ENCODE peak calls at places on chromosomes 12 and 14, in four cellular contexts. One of them, this sample, is unnamed.

GRCh38 chr14:52272375-52272774 is 4.9 kb downstream of the PTGDR start:
- DNase-seq in aorta: no peak
- DNase-seq in A549: peak
- DNase-seq in fibroblast of mammary gland: peak
- DNase-seq in this sample: no peak

GRCh38 chr14:85534435-85534834 is 4.5 kb downstream of the FLRT2 start:
- DNase-seq in aorta: no peak
- DNase-seq in fibroblast of mammary gland: peak
- DNase-seq in A549: no peak
- DNase-seq in this sample: no peak

GRCh38 chr12:18546399-18546798 is 191.4 kb downstream of the PLCZ1 start:
- DNase-seq in A549: peak
- DNase-seq in fibroblast of mammary gland: peak
- DNase-seq in aorta: no peak
- DNase-seq in this sample: no peak

GRCh38 chr12:2634481-2634880 is 160.3 kb upstream of the FKBP4 start:
- DNase-seq in fibroblast of mammary gland: no peak
- DNase-seq in A549: no peak
- DNase-seq in aorta: no peak
- DNase-seq in this sample: no peak

GRCh38 chr12:28578833-28579252 is 388.6 kb downstream of the CCDC91 start:
- DNase-seq in fibroblast of mammary gland: peak
- DNase-seq in aorta: no peak
- DNase-seq in A549: no peak
- DNase-seq in this sample: no peak

GRCh38 chr12:26748412-26748740 is 84.6 kb downstream of the ITPR2 start:
- DNase-seq in aorta: no peak
- DNase-seq in fibroblast of mammary gland: no peak
- DNase-seq in A549: no peak
- DNase-seq in this sample: no peak

GRCh38 chr12:113673524-113674238 is 202.0 kb upstream of the LHX5 start:
- DNase-seq in aorta: no peak
- DNase-seq in A549: no peak
- DNase-seq in fibroblast of mammary gland: no peak
- DNase-seq in this sample: no peak

GRCh38 chr12:34344851-34345522 is 322.7 kb downstream of the ALG10 start:
- DNase-seq in A549: no peak
- DNase-seq in fibroblast of mammary gland: no peak
- DNase-seq in aorta: no peak
- DNase-seq in this sample: no peak

GRCh38 chr12:120381752-120382419 is 12.9 kb upstream of the MSI1 start:
- DNase-seq in A549: peak
- DNase-seq in fibroblast of mammary gland: peak
- DNase-seq in aorta: no peak
- DNase-seq in this sample: no peak

GRCh38 chr12:26281320-26281719 is 85.9 kb downstream of the SSPN start:
- DNase-seq in A549: no peak
- DNase-seq in aorta: no peak
- DNase-seq in fibroblast of mammary gland: peak
- DNase-seq in this sample: no peak

GRCh38 chr14:76708028-76708427 is 53.2 kb upstream of the VASH1 start:
- DNase-seq in aorta: no peak
- DNase-seq in A549: no peak
- DNase-seq in fibroblast of mammary gland: peak
- DNase-seq in this sample: no peak

GRCh38 chr14:24879661-24880381 is 170.1 kb downstream of the STXBP6 start:
- DNase-seq in fibroblast of mammary gland: peak
- DNase-seq in A549: no peak
- DNase-seq in aorta: no peak
- DNase-seq in this sample: no peak

GRCh38 chr12:85979641-85980040 is 105.5 kb downstream of the NTS start:
- DNase-seq in fibroblast of mammary gland: no peak
- DNase-seq in aorta: no peak
- DNase-seq in A549: no peak
- DNase-seq in this sample: no peak

GRCh38 chr14:60092516-60092915 is 793 bp downstream of the PCNX4 start:
- DNase-seq in aorta: no peak
- DNase-seq in fibroblast of mammary gland: peak
- DNase-seq in A549: peak
- DNase-seq in this sample: no peak

GRCh38 chr12:88142610-88142991 is 494 bp downstream of the TMTC3 start:
- DNase-seq in aorta: peak
- DNase-seq in fibroblast of mammary gland: no peak
- DNase-seq in A549: peak
- DNase-seq in this sample: no peak

GRCh38 chr12:105172037-105172436 is 63.9 kb downstream of the APPL2 start:
- DNase-seq in A549: no peak
- DNase-seq in aorta: no peak
- DNase-seq in fibroblast of mammary gland: no peak
- DNase-seq in this sample: no peak

GRCh38 chr14:58501214-58501816 is 73.8 kb downstream of the KIAA0586 start:
- DNase-seq in aorta: no peak
- DNase-seq in fibroblast of mammary gland: peak
- DNase-seq in A549: peak
- DNase-seq in this sample: peak

GRCh38 chr12:5013206-5013830 is 30.4 kb upstream of the KCNA5 start:
- DNase-seq in aorta: no peak
- DNase-seq in fibroblast of mammary gland: peak
- DNase-seq in A549: no peak
- DNase-seq in this sample: no peak

GRCh38 chr12:28171356-28172060 is 18.7 kb upstream of the CCDC91 start:
- DNase-seq in fibroblast of mammary gland: peak
- DNase-seq in A549: no peak
- DNase-seq in aorta: no peak
- DNase-seq in this sample: no peak

GRCh38 chr14:26984318-26985177 is 386.7 kb upstream of the NOVA1 start:
- DNase-seq in aorta: peak
- DNase-seq in fibroblast of mammary gland: peak
- DNase-seq in A549: peak
- DNase-seq in this sample: no peak

GRCh38 chr12:110581951-110582285 is 1.2 kb downstream of the PPTC7 start:
- DNase-seq in fibroblast of mammary gland: no peak
- DNase-seq in aorta: no peak
- DNase-seq in A549: no peak
- DNase-seq in this sample: no peak

GRCh38 chr14:36281309-36281708 is 39.1 kb downstream of the MBIP start:
- DNase-seq in fibroblast of mammary gland: peak
- DNase-seq in A549: no peak
- DNase-seq in aorta: no peak
- DNase-seq in this sample: no peak

GRCh38 chr12:124876171-124876570 is 12.5 kb upstream of the SCARB1 start:
- DNase-seq in aorta: no peak
- DNase-seq in fibroblast of mammary gland: no peak
- DNase-seq in A549: no peak
- DNase-seq in this sample: no peak

GRCh38 chr12:49364989-49365388 is 2.3 kb upstream of the SPATS2 start:
- DNase-seq in aorta: no peak
- DNase-seq in A549: no peak
- DNase-seq in fibroblast of mammary gland: peak
- DNase-seq in this sample: no peak

GRCh38 chr12:58034311-58034710 is 92.9 kb downstream of the ATP23 start:
- DNase-seq in aorta: no peak
- DNase-seq in A549: no peak
- DNase-seq in fibroblast of mammary gland: no peak
- DNase-seq in this sample: no peak

GRCh38 chr12:59070534-59070933 is 150.2 kb upstream of the LRIG3 start:
- DNase-seq in A549: no peak
- DNase-seq in fibroblast of mammary gland: no peak
- DNase-seq in aorta: no peak
- DNase-seq in this sample: no peak

GRCh38 chr12:75714462-75715322 is 203.3 kb upstream of the KRR1 start:
- DNase-seq in fibroblast of mammary gland: no peak
- DNase-seq in aorta: no peak
- DNase-seq in A549: peak
- DNase-seq in this sample: no peak

GRCh38 chr12:32148372-32148771 is 41.7 kb downstream of the BICD1 start:
- DNase-seq in A549: peak
- DNase-seq in fibroblast of mammary gland: peak
- DNase-seq in aorta: no peak
- DNase-seq in this sample: no peak

GRCh38 chr12:19223018-19223417 is 93.5 kb downstream of the PLEKHA5 start:
- DNase-seq in aorta: no peak
- DNase-seq in A549: peak
- DNase-seq in fibroblast of mammary gland: peak
- DNase-seq in this sample: no peak

GRCh38 chr14:22887260-22887989 is 4.4 kb downstream of the REM2 start:
- DNase-seq in aorta: no peak
- DNase-seq in A549: peak
- DNase-seq in fibroblast of mammary gland: peak
- DNase-seq in this sample: no peak

GRCh38 chr12:123180171-123180570 is 29.3 kb upstream of the PITPNM2 start:
- DNase-seq in aorta: no peak
- DNase-seq in fibroblast of mammary gland: no peak
- DNase-seq in A549: no peak
- DNase-seq in this sample: no peak

GRCh38 chr14:53055003-53055402 is 98.1 kb downstream of the DDHD1 start:
- DNase-seq in aorta: no peak
- DNase-seq in A549: peak
- DNase-seq in fibroblast of mammary gland: peak
- DNase-seq in this sample: no peak

GRCh38 chr12:124862768-124863408 is 776 bp downstream of the SCARB1 start:
- DNase-seq in fibroblast of mammary gland: peak
- DNase-seq in aorta: no peak
- DNase-seq in A549: no peak
- DNase-seq in this sample: no peak

DNA sequence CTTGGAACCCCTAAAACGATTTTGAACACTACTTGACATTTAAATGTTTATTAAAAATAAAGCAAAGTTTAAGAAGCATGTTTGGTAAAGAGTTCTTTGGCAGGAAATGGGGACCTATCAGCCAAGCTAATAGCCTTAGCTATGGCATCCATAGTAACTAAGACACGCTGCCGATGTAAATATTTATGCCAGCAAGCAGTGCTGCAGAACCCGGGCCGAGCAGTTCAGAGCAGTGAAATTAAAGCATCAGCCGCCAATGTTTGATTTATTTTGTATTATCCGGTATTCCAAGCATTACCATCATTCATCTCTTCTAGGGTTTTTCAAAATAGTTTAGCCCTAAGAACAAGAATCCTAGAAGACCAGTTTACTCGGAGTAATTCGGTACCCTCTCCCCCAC is 61.6 kb downstream of the PPP2R5C start:
- DNase-seq in aorta: no peak
- DNase-seq in A549: no peak
- DNase-seq in fibroblast of mammary gland: no peak
- DNase-seq in this sample: no peak
- H3K4me3 ChIP-seq in aorta: no peak
- H3K4me3 ChIP-seq in A549: no peak
- H3K4me3 ChIP-seq in fibroblast of mammary gland: no peak
- H3K4me3 ChIP-seq in this sample: no peak

GRCh38 chr12:101698782-101699347 is 1.4 kb downstream of the CHPT1 start:
- DNase-seq in aorta: no peak
- DNase-seq in A549: no peak
- DNase-seq in fibroblast of mammary gland: peak
- DNase-seq in this sample: no peak

GRCh38 chr12:101697930-101698781 is 716 bp downstream of the CHPT1 start:
- DNase-seq in aorta: peak
- DNase-seq in fibroblast of mammary gland: peak
- DNase-seq in A549: peak
- DNase-seq in this sample: no peak

GRCh38 chr12:101697197-101697929 is at the start of gene CHPT1:
- DNase-seq in A549: peak
- DNase-seq in fibroblast of mammary gland: peak
- DNase-seq in aorta: peak
- DNase-seq in this sample: no peak

GRCh38 chr12:101703487-101703886 is 6.0 kb downstream of the CHPT1 start:
- DNase-seq in A549: no peak
- DNase-seq in fibroblast of mammary gland: no peak
- DNase-seq in aorta: no peak
- DNase-seq in this sample: no peak

DNA sequence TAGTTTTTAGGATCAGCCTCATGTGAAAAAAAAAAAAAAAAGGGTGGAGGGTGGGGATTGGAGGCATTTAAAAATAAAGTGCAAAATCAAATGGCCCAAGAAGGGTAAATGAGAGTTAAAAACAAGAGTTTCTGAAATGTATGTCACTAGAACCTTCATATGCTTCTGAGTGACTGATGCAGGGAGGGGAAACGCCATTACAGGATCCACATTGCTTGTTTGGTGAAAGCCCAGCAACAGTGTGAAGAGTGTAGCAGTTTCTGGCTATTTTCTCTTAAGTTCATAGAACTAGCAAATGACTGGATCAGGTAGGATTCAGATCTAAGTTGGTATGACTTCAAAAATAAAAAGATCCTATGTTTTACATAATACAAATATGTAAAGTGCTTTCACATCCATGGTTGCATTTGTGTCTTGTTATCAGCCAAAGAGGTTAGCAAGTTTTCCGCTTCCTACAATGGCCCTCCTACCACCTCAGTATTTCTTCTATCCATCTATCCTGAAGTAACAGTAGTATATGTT is 2.9 kb downstream of the CHPT1 start:
- DNase-seq in fibroblast of mammary gland: no peak
- DNase-seq in aorta: no peak
- DNase-seq in A549: no peak
- DNase-seq in this sample: no peak
- H3K4me3 ChIP-seq in fibroblast of mammary gland: no peak
- H3K4me3 ChIP-seq in aorta: no peak
- H3K4me3 ChIP-seq in A549: no peak
- H3K4me3 ChIP-seq in this sample: no peak

DNA sequence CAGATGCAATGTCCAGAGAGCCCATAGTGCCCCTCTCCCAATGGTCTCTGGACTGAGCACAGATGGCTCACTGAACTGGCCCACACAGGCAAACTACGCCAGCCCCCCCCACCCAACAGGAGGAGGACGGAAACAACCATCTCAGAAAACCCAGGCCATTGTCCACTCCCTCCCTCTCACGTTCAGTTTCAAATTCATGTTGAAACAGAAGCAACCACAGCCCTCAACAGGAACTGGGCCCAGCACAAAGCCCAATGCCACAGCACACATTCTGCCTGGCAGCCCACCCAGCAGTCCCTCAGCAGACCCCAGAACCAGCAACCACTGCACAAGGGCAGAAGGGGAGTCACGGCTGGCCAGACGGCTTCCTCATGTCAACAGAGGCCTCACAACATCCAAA is 10.6 kb downstream of the CCDC88C start:
- DNase-seq in aorta: no peak
- DNase-seq in A549: no peak
- DNase-seq in fibroblast of mammary gland: no peak
- DNase-seq in this sample: no peak
- H3K4me3 ChIP-seq in aorta: no peak
- H3K4me3 ChIP-seq in A549: no peak
- H3K4me3 ChIP-seq in fibroblast of mammary gland: no peak
- H3K4me3 ChIP-seq in this sample: no peak

GRCh38 chr12:48184549-48184922 is 1.1 kb downstream of the CCDC184 start:
- DNase-seq in A549: no peak
- DNase-seq in aorta: no peak
- DNase-seq in fibroblast of mammary gland: no peak
- DNase-seq in this sample: no peak
- H3K4me3 ChIP-seq in A549: no peak
- H3K4me3 ChIP-seq in aorta: no peak
- H3K4me3 ChIP-seq in fibroblast of mammary gland: no peak
- H3K4me3 ChIP-seq in this sample: no peak

GRCh38 chr14:61101803-61102548 is 120.9 kb downstream of the SLC38A6 start:
- DNase-seq in fibroblast of mammary gland: peak
- DNase-seq in aorta: no peak
- DNase-seq in A549: peak
- DNase-seq in this sample: no peak
- H3K4me3 ChIP-seq in fibroblast of mammary gland: no peak
- H3K4me3 ChIP-seq in aorta: no peak
- H3K4me3 ChIP-seq in A549: no peak
- H3K4me3 ChIP-seq in this sample: no peak